ENCODE peak calls at places on chromosomes 6 and 20, in five cellular contexts. X is nephron progenitor cell, S is HCEC 1CT, F is BJ, A is ecto neural progenitor cell. O is an unnamed sample.

GRCh38 chr6:135514706-135515105 is 17.2 kb upstream of the AHI1 start:
- DNase-seq in X (no peak), S (no peak), F (no peak), A (no peak), O (no peak)

GRCh38 chr6:85124472-85125428 is 325.1 kb upstream of the NT5E start:
- DNase-seq in X (no peak), S (no peak), F (no peak), A (no peak), O (no peak)

GRCh38 chr6:116783852-116784251 is 18.3 kb upstream of the FAM162B start:
- DNase-seq in X (no peak), S (no peak), F (no peak), A (no peak), O (no peak)

GRCh38 chr6:157410088-157410487 is 29.1 kb downstream of the ZDHHC14 start:
- DNase-seq in X (no peak), S (no peak), F (peak), A (no peak), O (no peak)

GRCh38 chr6:41648070-41648585 is 9.9 kb downstream of the MDFI start:
- DNase-seq in X (no peak), S (no peak), F (no peak), A (no peak), O (no peak)

GRCh38 chr20:4812641-4813075 is 90.9 kb downstream of the PRND start:
- DNase-seq in X (no peak), S (no peak), F (no peak), A (no peak), O (no peak)

GRCh38 chr20:4012631-4013030 is 2.7 kb downstream of the RNF24 start:
- DNase-seq in X (no peak), S (peak), F (peak), A (no peak), O (no peak)

GRCh38 chr20:40682104-40683045 is 6.7 kb downstream of the MAFB start:
- DNase-seq in X (peak), S (no peak), F (no peak), A (no peak), O (no peak)

GRCh38 chr6:111718990-111719389 is 113.3 kb upstream of the TRAF3IP2 start:
- DNase-seq in X (no peak), S (peak), F (peak), A (no peak), O (no peak)

O was measured in NCI-H1048.